ENCODE peak calls at places on chromosome 1, in nine cellular contexts. One of them, this sample, is unnamed.

GRCh38 chr1:52553372-52554266 is 727 bp upstream of the TUT4 start:
- DNase-seq in ovary: peak; percentile 85
- DNase-seq in GM12878: no peak
- DNase-seq in transverse colon: peak; percentile 86
- DNase-seq in SK-N-SH: peak; percentile 94
- DNase-seq in tibial nerve: peak; percentile 75
- DNase-seq in sigmoid colon: peak; percentile 93
- DNase-seq in HepG2: peak; percentile 74
- DNase-seq in A549: peak; percentile 84
- DNase-seq in this sample: peak; percentile 91

GRCh38 chr1:61951731-61952585 is 209.7 kb downstream of the PATJ start:
- DNase-seq in transverse colon: no peak
- DNase-seq in SK-N-SH: no peak
- DNase-seq in GM12878: no peak
- DNase-seq in tibial nerve: no peak
- DNase-seq in A549: no peak
- DNase-seq in HepG2: no peak
- DNase-seq in sigmoid colon: no peak
- DNase-seq in ovary: no peak
- DNase-seq in this sample: no peak

GRCh38 chr1:111789077-111789476 is 33.4 kb downstream of the DDX20 start:
- DNase-seq in SK-N-SH: no peak
- DNase-seq in tibial nerve: no peak
- DNase-seq in ovary: no peak
- DNase-seq in transverse colon: no peak
- DNase-seq in HepG2: no peak
- DNase-seq in A549: no peak
- DNase-seq in GM12878: no peak
- DNase-seq in sigmoid colon: no peak
- DNase-seq in this sample: no peak

GRCh38 chr1:185448591-185449186 is 131.6 kb upstream of the IVNS1ABP start:
- DNase-seq in tibial nerve: no peak
- DNase-seq in A549: no peak
- DNase-seq in SK-N-SH: no peak
- DNase-seq in sigmoid colon: no peak
- DNase-seq in GM12878: no peak
- DNase-seq in ovary: no peak
- DNase-seq in HepG2: no peak
- DNase-seq in transverse colon: no peak
- DNase-seq in this sample: no peak

GRCh38 chr1:230977781-230978490 is 725 bp downstream of the TTC13 start:
- DNase-seq in SK-N-SH: no peak
- DNase-seq in tibial nerve: no peak
- DNase-seq in sigmoid colon: no peak
- DNase-seq in HepG2: peak; percentile 55
- DNase-seq in A549: peak; percentile 10
- DNase-seq in transverse colon: peak; percentile 42
- DNase-seq in ovary: no peak
- DNase-seq in GM12878: no peak
- DNase-seq in this sample: no peak

GRCh38 chr1:162904579-162904978 is 43.6 kb upstream of the CCDC190 start:
- DNase-seq in transverse colon: no peak
- DNase-seq in A549: no peak
- DNase-seq in HepG2: no peak
- DNase-seq in sigmoid colon: no peak
- DNase-seq in SK-N-SH: no peak
- DNase-seq in tibial nerve: no peak
- DNase-seq in GM12878: no peak
- DNase-seq in ovary: no peak
- DNase-seq in this sample: no peak

GRCh38 chr1:28602536-28603439 is 10.7 kb downstream of the RAB42 start:
- DNase-seq in transverse colon: peak; percentile 55
- DNase-seq in A549: peak; percentile 70
- DNase-seq in tibial nerve: peak; percentile 42
- DNase-seq in SK-N-SH: peak; percentile 80
- DNase-seq in HepG2: peak; percentile 81
- DNase-seq in GM12878: no peak
- DNase-seq in sigmoid colon: peak; percentile 75
- DNase-seq in ovary: peak; percentile 78
- DNase-seq in this sample: no peak

GRCh38 chr1:71240656-71241055 is 159.8 kb upstream of the ZRANB2 start:
- DNase-seq in GM12878: no peak
- DNase-seq in sigmoid colon: no peak
- DNase-seq in ovary: no peak
- DNase-seq in tibial nerve: no peak
- DNase-seq in HepG2: no peak
- DNase-seq in SK-N-SH: no peak
- DNase-seq in A549: no peak
- DNase-seq in transverse colon: no peak
- DNase-seq in this sample: no peak

GRCh38 chr1:58699011-58699762 is 675 bp downstream of the MYSM1 start:
- DNase-seq in HepG2: no peak
- DNase-seq in SK-N-SH: no peak
- DNase-seq in GM12878: no peak
- DNase-seq in tibial nerve: no peak
- DNase-seq in A549: no peak
- DNase-seq in ovary: no peak
- DNase-seq in sigmoid colon: no peak
- DNase-seq in transverse colon: peak; percentile 10
- DNase-seq in this sample: no peak

GRCh38 chr1:46804027-46804889 is 5.4 kb downstream of the CYP4B1 start:
- DNase-seq in A549: no peak
- DNase-seq in sigmoid colon: no peak
- DNase-seq in ovary: no peak
- DNase-seq in transverse colon: no peak
- DNase-seq in GM12878: no peak
- DNase-seq in tibial nerve: peak; percentile 72
- DNase-seq in HepG2: no peak
- DNase-seq in SK-N-SH: no peak
- DNase-seq in this sample: no peak

GRCh38 chr1:225825078-225825477 is 15.2 kb downstream of the EPHX1 start:
- DNase-seq in sigmoid colon: no peak
- DNase-seq in HepG2: peak; percentile 68
- DNase-seq in transverse colon: no peak
- DNase-seq in tibial nerve: no peak
- DNase-seq in A549: no peak
- DNase-seq in SK-N-SH: no peak
- DNase-seq in GM12878: no peak
- DNase-seq in ovary: no peak
- DNase-seq in this sample: no peak
- H3K4me1 ChIP-seq in sigmoid colon: peaks cover 39% of the 10 kb centered on the region
- H3K4me1 ChIP-seq in HepG2: peaks cover 75% of the 10 kb centered on the region
- H3K4me1 ChIP-seq in transverse colon: peaks cover 6% of the 10 kb centered on the region
- H3K4me1 ChIP-seq in tibial nerve: peaks cover 18% of the 10 kb centered on the region
- H3K4me1 ChIP-seq in A549: peaks cover 30% of the 10 kb centered on the region
- H3K4me1 ChIP-seq in SK-N-SH: peaks cover 8% of the 10 kb centered on the region
- H3K4me1 ChIP-seq in GM12878: no peaks in the 10 kb centered on the region
- H3K4me1 ChIP-seq in ovary: peaks cover 53% of the 10 kb centered on the region
- H3K4me1 ChIP-seq in this sample: peaks cover 22% of the 10 kb centered on the region

GRCh38 chr1:234440348-234440747 is 38.6 kb downstream of the TARBP1 start:
- DNase-seq in tibial nerve: no peak
- DNase-seq in SK-N-SH: no peak
- DNase-seq in transverse colon: no peak
- DNase-seq in ovary: no peak
- DNase-seq in sigmoid colon: no peak
- DNase-seq in GM12878: no peak
- DNase-seq in A549: no peak
- DNase-seq in HepG2: no peak
- DNase-seq in this sample: no peak

GRCh38 chr1:234438579-234438978 is 40.4 kb downstream of the TARBP1 start:
- DNase-seq in ovary: no peak
- DNase-seq in A549: no peak
- DNase-seq in GM12878: no peak
- DNase-seq in HepG2: no peak
- DNase-seq in transverse colon: no peak
- DNase-seq in SK-N-SH: no peak
- DNase-seq in sigmoid colon: no peak
- DNase-seq in tibial nerve: no peak
- DNase-seq in this sample: no peak

GRCh38 chr1:234434706-234435105 is 44.3 kb downstream of the TARBP1 start:
- DNase-seq in A549: no peak
- DNase-seq in HepG2: no peak
- DNase-seq in ovary: no peak
- DNase-seq in transverse colon: no peak
- DNase-seq in GM12878: no peak
- DNase-seq in sigmoid colon: no peak
- DNase-seq in tibial nerve: no peak
- DNase-seq in SK-N-SH: no peak
- DNase-seq in this sample: no peak

GRCh38 chr1:234435620-234436019 is 43.4 kb downstream of the TARBP1 start:
- DNase-seq in tibial nerve: no peak
- DNase-seq in GM12878: no peak
- DNase-seq in A549: no peak
- DNase-seq in transverse colon: no peak
- DNase-seq in SK-N-SH: peak; percentile 61
- DNase-seq in ovary: no peak
- DNase-seq in sigmoid colon: no peak
- DNase-seq in HepG2: no peak
- DNase-seq in this sample: no peak

DNA sequence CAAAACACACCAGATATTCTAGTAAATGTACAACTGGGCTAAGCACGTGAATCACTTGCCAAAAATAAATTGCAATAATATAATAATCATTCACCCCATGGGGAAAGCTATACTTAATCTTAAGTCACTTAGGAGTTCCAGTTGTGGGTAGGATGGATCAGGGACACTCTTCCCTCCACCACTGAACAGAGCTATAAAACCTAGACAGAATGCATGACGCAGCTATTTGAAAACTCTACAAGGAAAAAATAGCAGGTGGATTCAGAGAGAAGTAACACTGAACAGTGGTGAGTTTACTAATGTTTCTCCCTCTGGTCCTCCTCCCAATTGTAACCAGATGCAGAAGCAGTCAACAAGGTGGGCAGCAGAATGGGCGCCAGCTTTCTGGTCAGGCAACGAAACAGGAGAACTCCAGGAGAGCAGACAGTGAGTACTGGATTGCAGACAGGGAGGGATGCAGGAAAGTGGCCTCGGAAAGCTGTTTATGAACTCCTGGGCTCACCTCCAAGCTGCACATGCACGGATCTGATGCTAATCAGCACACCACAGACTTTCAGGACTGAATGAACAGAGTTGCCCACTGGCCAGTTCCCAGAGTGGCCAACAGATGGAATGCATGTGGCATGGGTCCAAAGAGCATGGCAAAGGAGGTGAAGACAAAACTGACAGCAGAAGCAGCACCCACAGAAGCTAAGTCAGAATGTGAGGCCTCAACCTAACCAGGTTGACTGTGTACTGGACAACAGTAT is 41.4 kb downstream of the TARBP1 start:
- DNase-seq in A549: no peak
- DNase-seq in HepG2: peak; percentile 9
- DNase-seq in GM12878: no peak
- DNase-seq in SK-N-SH: peak; percentile 50
- DNase-seq in ovary: no peak
- DNase-seq in tibial nerve: no peak
- DNase-seq in transverse colon: no peak
- DNase-seq in sigmoid colon: peak; percentile 70
- DNase-seq in this sample: no peak
- TF ChIP-seq EP300 in A549: no peak
- TF ChIP-seq EP300 in HepG2: no peak
- TF ChIP-seq EP300 in GM12878: no peak
- TF ChIP-seq EP300 in SK-N-SH: peak; percentile 53
- TF ChIP-seq EP300 in ovary: no peak
- TF ChIP-seq EP300 in tibial nerve: no peak
- TF ChIP-seq EP300 in transverse colon: no peak
- TF ChIP-seq EP300 in sigmoid colon: no peak
- TF ChIP-seq EP300 in this sample: no peak

DNA sequence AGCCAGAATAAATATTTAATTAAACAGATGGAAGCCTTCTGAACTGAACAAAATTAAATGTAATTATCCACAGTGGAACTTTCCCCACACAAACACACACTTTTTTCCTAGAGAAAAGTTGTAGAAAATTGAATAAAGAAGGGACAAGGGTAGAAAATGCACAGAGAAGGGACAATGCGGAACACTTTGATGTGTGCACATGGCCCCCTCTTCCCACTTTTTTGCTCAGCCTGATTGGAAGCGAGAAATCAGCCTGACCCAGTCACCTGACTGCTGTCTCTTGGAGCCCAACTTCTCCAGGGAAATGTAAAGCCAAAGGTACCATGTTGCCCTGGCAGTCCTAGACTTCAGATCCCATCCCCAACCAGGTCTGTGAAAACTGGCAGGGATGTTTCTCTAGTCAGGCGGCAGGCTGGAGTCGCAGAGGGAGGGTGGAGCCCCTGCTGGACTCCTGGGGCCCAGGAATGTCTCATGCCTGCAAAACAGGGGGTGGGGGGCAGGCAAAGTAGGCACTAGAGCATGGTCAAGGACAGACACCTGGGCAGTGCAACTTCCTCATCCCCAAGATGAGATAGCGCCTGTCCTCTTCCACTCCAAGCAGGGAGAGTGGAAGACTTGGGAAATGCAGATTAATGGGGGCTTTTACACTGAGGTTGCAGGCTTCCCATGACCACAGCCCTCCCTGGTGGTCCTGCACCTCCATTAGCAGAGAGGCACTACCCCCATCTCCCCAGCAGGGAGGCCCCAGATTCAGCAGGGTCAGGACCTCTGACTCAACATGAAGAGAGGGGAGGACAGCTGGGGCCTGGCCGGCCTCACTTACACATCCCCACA is 2.8 kb downstream of the CERS2 start:
- DNase-seq in sigmoid colon: no peak
- DNase-seq in tibial nerve: no peak
- DNase-seq in A549: no peak
- DNase-seq in GM12878: no peak
- DNase-seq in ovary: no peak
- DNase-seq in transverse colon: no peak
- DNase-seq in HepG2: peak; percentile 87
- DNase-seq in SK-N-SH: peak; percentile 39
- DNase-seq in this sample: no peak
- TF ChIP-seq CTCF in sigmoid colon: no peak
- TF ChIP-seq CTCF in tibial nerve: no peak
- TF ChIP-seq CTCF in A549: no peak
- TF ChIP-seq CTCF in GM12878: no peak
- TF ChIP-seq CTCF in ovary: no peak
- TF ChIP-seq CTCF in transverse colon: no peak
- TF ChIP-seq CTCF in HepG2: no peak
- TF ChIP-seq CTCF in SK-N-SH: peak; percentile 23
- TF ChIP-seq CTCF in this sample: no peak

DNA sequence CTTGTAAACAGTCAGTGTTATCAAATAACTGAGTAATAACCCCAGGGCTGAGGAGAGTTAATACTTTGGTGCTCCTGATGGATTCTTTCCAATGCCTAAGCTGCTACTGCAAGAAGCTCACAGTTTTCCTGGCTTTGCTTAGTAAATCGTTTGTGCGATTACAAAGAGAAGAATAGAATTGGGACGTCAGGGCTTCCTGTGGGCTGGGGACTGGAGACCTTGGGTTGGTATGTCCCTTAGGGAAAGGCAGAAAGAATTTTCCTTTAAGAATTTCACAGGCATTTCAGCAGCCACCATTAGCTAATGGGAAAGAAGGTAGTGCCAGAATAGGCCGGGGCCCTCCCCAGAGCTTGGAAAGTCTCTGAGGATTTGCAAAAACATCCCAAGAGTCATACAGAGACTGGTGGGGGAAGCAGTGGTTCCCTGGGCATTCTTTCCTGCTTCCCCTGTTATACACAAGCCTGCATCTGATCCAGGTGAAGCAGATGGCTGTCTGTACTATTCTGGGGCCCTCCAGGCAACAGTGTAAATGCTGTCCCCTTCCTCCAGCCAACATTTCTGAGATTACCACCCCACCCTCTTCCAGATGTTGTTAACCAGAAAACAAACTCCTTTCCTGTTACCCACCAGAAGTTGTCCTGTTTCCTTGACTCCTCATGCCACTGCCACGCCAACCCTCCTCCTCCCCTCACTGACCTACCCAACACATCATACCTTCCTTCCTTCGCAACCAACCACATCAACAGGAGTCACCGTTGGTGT is 40.2 kb downstream of the PLXNA2 start:
- DNase-seq in tibial nerve: no peak
- DNase-seq in SK-N-SH: no peak
- DNase-seq in ovary: no peak
- DNase-seq in HepG2: no peak
- DNase-seq in A549: no peak
- DNase-seq in GM12878: no peak
- DNase-seq in transverse colon: no peak
- DNase-seq in sigmoid colon: no peak
- DNase-seq in this sample: no peak
- H3K4me1 ChIP-seq in tibial nerve: peaks cover 30% of the 10 kb centered on the region
- H3K4me1 ChIP-seq in SK-N-SH: peaks cover 24% of the 10 kb centered on the region
- H3K4me1 ChIP-seq in ovary: peaks cover 17% of the 10 kb centered on the region
- H3K4me1 ChIP-seq in HepG2: peaks cover 61% of the 10 kb centered on the region
- H3K4me1 ChIP-seq in A549: peaks cover 48% of the 10 kb centered on the region
- H3K4me1 ChIP-seq in GM12878: no peaks in the 10 kb centered on the region
- H3K4me1 ChIP-seq in transverse colon: peaks cover 48% of the 10 kb centered on the region
- H3K4me1 ChIP-seq in sigmoid colon: peaks cover 6% of the 10 kb centered on the region
- H3K4me1 ChIP-seq in this sample: peaks cover 75% of the 10 kb centered on the region

This sample was measured in suprapubic skin.